ENCODE peak calls at places on chromosomes 12 and 14, in four cellular contexts. One of them, this sample, is unnamed.

GRCh38 chr14:97848351-97848980 is 1051.3 kb downstream of the VRK1 start:
- DNase-seq in SK-N-SH: no peak
- DNase-seq in HCT116: no peak
- DNase-seq in sigmoid colon: no peak
- DNase-seq in this sample: no peak

GRCh38 chr12:124695861-124696260 is 128.4 kb upstream of the NCOR2 start:
- DNase-seq in sigmoid colon: no peak
- DNase-seq in HCT116: no peak
- DNase-seq in SK-N-SH: no peak
- DNase-seq in this sample: no peak

GRCh38 chr14:20680843-20681347 is 3.5 kb upstream of the RNASE4 start:
- DNase-seq in SK-N-SH: no peak
- DNase-seq in sigmoid colon: no peak
- DNase-seq in HCT116: no peak
- DNase-seq in this sample: no peak

GRCh38 chr14:98792171-98792570 is 479.8 kb downstream of the BCL11B start:
- DNase-seq in HCT116: no peak
- DNase-seq in sigmoid colon: no peak
- DNase-seq in SK-N-SH: no peak
- DNase-seq in this sample: no peak

GRCh38 chr12:44626883-44627282 is 249.2 kb downstream of the NELL2 start:
- DNase-seq in HCT116: no peak
- DNase-seq in sigmoid colon: no peak
- DNase-seq in SK-N-SH: no peak
- DNase-seq in this sample: no peak

GRCh38 chr12:45298721-45299120 is 82.8 kb downstream of the ANO6 start:
- DNase-seq in HCT116: no peak
- DNase-seq in sigmoid colon: no peak
- DNase-seq in SK-N-SH: no peak
- DNase-seq in this sample: no peak

GRCh38 chr12:122665349-122665748 is 37.8 kb downstream of the HCAR2 start:
- DNase-seq in HCT116: no peak
- DNase-seq in sigmoid colon: no peak
- DNase-seq in SK-N-SH: no peak
- DNase-seq in this sample: no peak

GRCh38 chr14:103562135-103562384 is 397 bp downstream of the BAG5 start:
- DNase-seq in sigmoid colon: peak
- DNase-seq in HCT116: no peak
- DNase-seq in SK-N-SH: no peak
- DNase-seq in this sample: peak

GRCh38 chr14:60508707-60509437 is at the start of gene SIX6:
- DNase-seq in HCT116: no peak
- DNase-seq in SK-N-SH: peak
- DNase-seq in sigmoid colon: no peak
- DNase-seq in this sample: peak

GRCh38 chr12:52307836-52308806 is 13.1 kb downstream of the KRT83 start:
- DNase-seq in sigmoid colon: peak
- DNase-seq in SK-N-SH: peak
- DNase-seq in HCT116: peak
- DNase-seq in this sample: peak

GRCh38 chr14:104801284-104802119 is 601 bp downstream of the ZBTB42 start:
- DNase-seq in SK-N-SH: peak
- DNase-seq in HCT116: no peak
- DNase-seq in sigmoid colon: no peak
- DNase-seq in this sample: no peak

GRCh38 chr14:104803280-104803915 is 2.5 kb downstream of the ZBTB42 start:
- DNase-seq in SK-N-SH: no peak
- DNase-seq in HCT116: no peak
- DNase-seq in sigmoid colon: no peak
- DNase-seq in this sample: no peak

GRCh38 chr14:104802913-104803184 is 1.9 kb downstream of the ZBTB42 start:
- DNase-seq in sigmoid colon: no peak
- DNase-seq in HCT116: no peak
- DNase-seq in SK-N-SH: peak
- DNase-seq in this sample: no peak

GRCh38 chr14:104800600-104801283 is at the start of gene ZBTB42:
- DNase-seq in sigmoid colon: peak
- DNase-seq in HCT116: no peak
- DNase-seq in SK-N-SH: peak
- DNase-seq in this sample: peak

DNA sequence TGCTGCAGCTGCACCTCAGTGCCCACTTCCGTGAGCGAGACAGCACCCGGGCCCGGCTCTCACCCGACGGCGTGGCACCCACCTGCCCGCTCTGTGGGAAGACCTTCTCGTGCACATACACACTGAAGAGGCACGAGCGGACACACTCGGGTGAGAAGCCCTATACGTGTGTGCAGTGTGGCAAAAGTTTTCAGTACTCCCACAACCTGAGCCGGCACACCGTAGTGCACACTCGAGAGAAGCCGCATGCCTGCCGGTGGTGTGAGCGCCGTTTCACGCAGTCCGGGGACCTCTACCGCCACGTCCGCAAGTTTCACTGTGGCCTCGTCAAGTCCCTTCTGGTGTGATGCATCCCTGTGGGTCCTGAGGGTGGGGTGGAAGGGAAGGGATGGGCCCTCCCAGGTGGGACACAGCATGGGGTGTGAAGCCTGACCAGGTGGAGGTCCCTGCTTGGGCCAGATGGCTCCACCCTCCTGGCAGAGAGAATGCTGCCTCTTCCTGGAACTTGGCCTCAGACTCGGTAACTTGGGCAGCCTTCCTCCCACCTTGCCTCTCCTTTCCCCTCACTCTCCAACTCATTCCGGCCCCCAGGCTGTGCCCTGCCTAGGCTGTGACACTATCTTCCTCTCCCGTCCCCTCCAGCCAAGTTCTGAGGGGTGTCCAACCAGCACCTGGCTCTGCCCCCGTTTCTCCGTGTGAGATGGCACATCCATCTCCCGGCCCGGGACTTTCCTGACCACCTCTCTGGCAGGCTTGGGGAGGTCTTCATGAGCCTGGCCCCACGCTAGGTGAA is 1.4 kb downstream of the ZBTB42 start:
- DNase-seq in sigmoid colon: no peak
- DNase-seq in HCT116: no peak
- DNase-seq in SK-N-SH: peak
- DNase-seq in this sample: no peak
- H3K4me3 ChIP-seq in sigmoid colon: no peak
- H3K4me3 ChIP-seq in HCT116: no peak
- H3K4me3 ChIP-seq in SK-N-SH: no peak
- H3K4me3 ChIP-seq in this sample: no peak

GRCh38 chr12:6927999-6928702 is 392 bp downstream of the ATN1 start:
- DNase-seq in SK-N-SH: peak
- DNase-seq in HCT116: no peak
- DNase-seq in sigmoid colon: no peak
- DNase-seq in this sample: no peak

GRCh38 chr12:6923851-6924250 is 3.9 kb upstream of the ATN1 start:
- DNase-seq in HCT116: no peak
- DNase-seq in SK-N-SH: no peak
- DNase-seq in sigmoid colon: peak
- DNase-seq in this sample: no peak

GRCh38 chr12:6925239-6925542 is 2.6 kb upstream of the ATN1 start:
- DNase-seq in sigmoid colon: no peak
- DNase-seq in HCT116: no peak
- DNase-seq in SK-N-SH: no peak
- DNase-seq in this sample: no peak

GRCh38 chr12:6927379-6927991 is at the start of gene ATN1:
- DNase-seq in sigmoid colon: peak
- DNase-seq in SK-N-SH: peak
- DNase-seq in HCT116: no peak
- DNase-seq in this sample: peak

GRCh38 chr12:6925543-6926279 is 2.0 kb upstream of the ATN1 start:
- DNase-seq in sigmoid colon: peak
- DNase-seq in HCT116: peak
- DNase-seq in SK-N-SH: peak
- DNase-seq in this sample: peak
- TF ChIP-seq POLR2AphosphoS5 in sigmoid colon: peak
- TF ChIP-seq POLR2AphosphoS5 in HCT116: peak
- TF ChIP-seq POLR2AphosphoS5 in SK-N-SH: peak
- TF ChIP-seq POLR2AphosphoS5 in this sample: peak

DNA sequence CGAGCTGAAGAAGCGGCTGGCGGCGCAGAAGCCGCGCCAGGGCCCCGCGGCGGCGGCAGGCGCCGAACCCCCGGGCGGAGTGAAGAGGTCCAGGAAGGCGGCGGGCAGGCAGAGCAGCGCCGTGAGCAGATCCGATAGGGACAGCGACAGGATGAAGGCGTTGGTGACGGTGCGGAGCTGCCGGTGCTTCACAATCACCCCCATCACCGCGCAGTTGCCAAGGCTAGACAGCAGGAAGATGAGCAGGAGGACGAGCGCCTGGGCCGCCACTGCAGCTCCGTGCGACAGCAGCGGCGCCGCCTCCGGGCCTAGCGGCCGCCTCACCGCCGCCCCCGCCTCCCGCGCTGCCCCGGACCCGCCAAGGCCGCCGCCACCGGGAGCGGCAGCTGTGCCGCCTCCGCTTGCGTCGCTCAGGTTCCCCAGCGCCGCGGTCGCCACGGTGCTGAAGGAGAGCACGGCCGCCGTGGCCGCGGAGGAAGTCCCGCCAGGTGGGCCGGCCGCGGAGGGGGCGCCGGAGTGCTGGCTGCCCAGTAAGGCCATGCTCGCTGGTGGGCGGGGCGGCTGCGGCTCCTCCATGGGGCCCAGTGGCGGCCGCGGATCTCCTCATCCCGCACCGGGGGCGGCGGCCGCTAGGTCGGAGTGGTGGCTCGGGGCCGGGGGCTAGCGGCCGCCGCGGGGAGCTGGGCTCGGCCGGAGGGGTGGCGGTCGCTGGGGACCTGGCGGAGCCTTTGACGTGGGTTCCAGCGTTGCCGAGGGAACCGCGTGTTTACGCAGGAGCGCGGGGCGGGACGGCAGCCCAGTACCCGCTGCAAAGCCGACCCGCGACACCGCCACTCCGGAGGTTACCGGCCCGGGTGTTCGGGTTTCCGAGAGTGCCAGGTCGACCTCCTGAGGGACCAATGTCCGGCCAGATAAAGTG is at the start of gene GPR135:
- DNase-seq in HCT116: no peak
- DNase-seq in sigmoid colon: peak
- DNase-seq in SK-N-SH: peak
- DNase-seq in this sample: peak
- H3K4me3 ChIP-seq in HCT116: no peak
- H3K4me3 ChIP-seq in sigmoid colon: peak
- H3K4me3 ChIP-seq in SK-N-SH: peak
- H3K4me3 ChIP-seq in this sample: peak

GRCh38 chr12:92404921-92405320 is 259.3 kb upstream of the BTG1 start:
- DNase-seq in HCT116: no peak
- DNase-seq in sigmoid colon: no peak
- DNase-seq in SK-N-SH: no peak
- DNase-seq in this sample: no peak
- TF ChIP-seq POLR2AphosphoS5 in HCT116: no peak
- TF ChIP-seq POLR2AphosphoS5 in sigmoid colon: no peak
- TF ChIP-seq POLR2AphosphoS5 in SK-N-SH: no peak
- TF ChIP-seq POLR2AphosphoS5 in this sample: no peak

GRCh38 chr12:14261861-14262260 is 103.6 kb upstream of the ATF7IP start:
- DNase-seq in SK-N-SH: no peak
- DNase-seq in sigmoid colon: no peak
- DNase-seq in HCT116: no peak
- DNase-seq in this sample: no peak
- H3K4me3 ChIP-seq in SK-N-SH: no peak
- H3K4me3 ChIP-seq in sigmoid colon: no peak
- H3K4me3 ChIP-seq in HCT116: no peak
- H3K4me3 ChIP-seq in this sample: no peak

DNA sequence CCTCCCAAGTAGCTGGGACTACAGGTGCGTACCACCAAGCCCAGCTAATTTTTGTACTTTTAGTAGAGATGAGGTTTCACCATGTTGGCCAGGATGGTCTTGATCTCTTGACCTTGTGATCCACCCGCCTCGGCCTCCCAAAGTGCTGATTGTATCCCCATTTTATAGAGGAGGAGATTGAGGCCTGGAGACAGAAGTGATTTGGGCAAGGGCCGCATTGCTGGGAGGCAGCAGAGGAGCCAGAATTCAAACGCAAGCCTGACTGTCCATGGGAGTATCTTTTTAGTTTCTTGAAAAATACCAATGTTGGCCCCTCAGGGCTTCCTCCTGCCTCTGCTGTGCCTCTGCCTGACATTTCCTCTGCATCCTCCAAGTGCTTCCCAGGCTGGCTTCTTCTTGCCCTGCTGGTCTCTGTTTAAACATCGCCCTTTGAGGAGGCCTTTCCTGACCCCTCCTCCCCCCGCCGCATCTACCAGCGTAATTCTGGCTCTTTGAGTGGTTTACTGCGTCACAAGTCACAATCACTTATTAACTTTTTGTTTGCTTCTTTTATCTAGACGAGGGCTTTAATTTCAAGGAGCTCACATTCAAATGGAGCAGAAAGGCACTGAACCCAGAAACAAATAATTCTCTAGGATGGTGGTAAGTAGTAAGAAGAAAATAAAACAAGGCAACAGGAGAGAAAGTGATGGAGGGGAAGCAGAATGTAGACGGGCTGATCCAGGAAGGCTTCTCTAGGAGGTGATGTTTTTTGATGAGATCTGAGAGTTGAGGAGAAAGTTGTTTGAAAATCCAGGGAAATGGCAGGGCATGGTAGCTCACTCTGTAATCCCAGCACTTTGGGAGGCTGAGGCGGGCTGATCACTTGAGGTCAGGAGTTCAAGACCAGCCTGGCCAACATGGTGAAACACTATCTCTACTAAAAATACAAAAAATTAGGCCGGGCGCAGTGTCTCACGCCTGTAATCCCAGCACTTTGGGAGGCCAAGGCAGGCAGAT is 91.0 kb upstream of the MED13L start:
- DNase-seq in sigmoid colon: no peak
- DNase-seq in SK-N-SH: no peak
- DNase-seq in HCT116: no peak
- DNase-seq in this sample: no peak
- TF ChIP-seq POLR2AphosphoS5 in sigmoid colon: no peak
- TF ChIP-seq POLR2AphosphoS5 in SK-N-SH: no peak
- TF ChIP-seq POLR2AphosphoS5 in HCT116: no peak
- TF ChIP-seq POLR2AphosphoS5 in this sample: no peak

GRCh38 chr14:69152181-69152943 is 557 bp downstream of the DCAF5 start:
- DNase-seq in SK-N-SH: peak
- DNase-seq in sigmoid colon: no peak
- DNase-seq in HCT116: no peak
- DNase-seq in this sample: peak

GRCh38 chr14:69151458-69152180 is 1.3 kb downstream of the DCAF5 start:
- DNase-seq in SK-N-SH: peak
- DNase-seq in HCT116: peak
- DNase-seq in sigmoid colon: peak
- DNase-seq in this sample: peak

GRCh38 chr14:69154779-69155178 is 1.9 kb upstream of the DCAF5 start:
- DNase-seq in sigmoid colon: no peak
- DNase-seq in HCT116: no peak
- DNase-seq in SK-N-SH: no peak
- DNase-seq in this sample: peak

GRCh38 chr14:69152944-69153847 is at the start of gene DCAF5:
- DNase-seq in SK-N-SH: peak
- DNase-seq in sigmoid colon: peak
- DNase-seq in HCT116: peak
- DNase-seq in this sample: peak

DNA sequence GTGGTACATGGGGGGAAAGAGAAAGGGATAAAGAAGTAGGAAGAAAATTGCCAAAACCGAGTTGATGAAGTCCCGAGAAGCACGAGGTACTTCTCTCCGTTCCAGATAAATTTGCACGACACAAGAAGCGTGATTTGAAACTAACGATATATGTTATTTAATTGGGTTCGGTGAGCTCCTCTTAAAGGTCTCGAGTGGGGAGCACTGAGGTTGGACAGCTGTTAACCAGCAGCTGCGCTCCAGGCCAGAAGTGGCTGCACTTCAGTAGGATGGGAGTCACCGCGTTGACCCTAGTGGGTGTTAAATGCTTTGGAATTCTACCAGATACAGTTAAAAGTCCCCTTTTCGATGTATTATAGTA is 909 bp upstream of the DCAF5 start:
- DNase-seq in SK-N-SH: peak
- DNase-seq in HCT116: no peak
- DNase-seq in sigmoid colon: peak
- DNase-seq in this sample: peak
- H3K4me3 ChIP-seq in SK-N-SH: peak
- H3K4me3 ChIP-seq in HCT116: peak
- H3K4me3 ChIP-seq in sigmoid colon: peak
- H3K4me3 ChIP-seq in this sample: peak

This sample was measured in endothelial cell of umbilical vein.